ENCODE peak calls at places on chromosomes 16 and 17, in eight cellular contexts. K is central memory CD4-positive, alpha-beta T cell; H is heart left ventricle; B is right cardiac atrium; O is activated T-cell treated with anti-CD3 and anti-CD28 coated beads, Interleukin-2, amount 50 U/mL, for 4 hours; C is Daoy; R is GM12865; T is astrocyte of the hippocampus. N is an unnamed sample.

GRCh38 chr16:84874004-84874435 is 54.2 kb downstream of the CRISPLD2 start:
- DNase-seq in K (no peak), H (peak), B (no peak), O (no peak), C (no peak), R (peak), T (no peak), N (no peak)

GRCh38 chr17:40122466-40122943 is 734 bp downstream of the MSL1 start:
- DNase-seq in K (no peak), H (peak), B (peak), O (no peak), C (peak), R (peak), T (peak), N (no peak)

GRCh38 chr17:1627987-1628855 is at the start of gene SLC43A2:
- DNase-seq in K (peak), H (peak), B (peak), O (peak), C (peak), R (peak), T (peak), N (peak)

GRCh38 chr16:25143898-25144297 is 32.4 kb downstream of the LCMT1 start:
- DNase-seq in K (no peak), H (no peak), B (no peak), O (no peak), C (peak), R (no peak), T (no peak), N (no peak)

GRCh38 chr17:28746611-28747045 is 2.8 kb downstream of the TRAF4 start:
- DNase-seq in K (no peak), H (no peak), B (peak), O (no peak), C (no peak), R (no peak), T (peak), N (no peak)

GRCh38 chr16:21156767-21157467 is 1.6 kb upstream of the LDAF1 start:
- DNase-seq in K (no peak), H (no peak), B (peak), O (no peak), C (peak), R (peak), T (peak), N (peak)

GRCh38 chr16:87464691-87465300 is 28.0 kb downstream of the ZCCHC14 start:
- DNase-seq in K (no peak), H (peak), B (peak), O (peak), C (peak), R (peak), T (peak), N (peak)

GRCh38 chr17:73042225-73042624 is 50.3 kb downstream of the SLC39A11 start:
- DNase-seq in K (no peak), H (no peak), B (no peak), O (no peak), C (no peak), R (no peak), T (no peak), N (no peak)

GRCh38 chr16:27721548-27722265 is 171.8 kb downstream of the KATNIP start:
- DNase-seq in K (no peak), H (peak), B (peak), O (no peak), C (no peak), R (no peak), T (no peak), N (peak)

GRCh38 chr17:82930924-82931695 is 91.3 kb upstream of the ZNF750 start:
- DNase-seq in K (no peak), H (no peak), B (no peak), O (no peak), C (no peak), R (no peak), T (no peak), N (no peak)

N was measured in testis.